ENCODE peak calls at places on chromosomes 3 and 15, in four cellular contexts. V, Z, B and R are unnamed samples. For H3K4me1, the result is how much of the 10 kb centered on the place peaks cover.

GRCh38 chr3:62607287-62608029 is 234.1 kb upstream of the FEZF2 start:
- DNase-seq in V (no peak), B (no peak), Z (peak), R (peak)

GRCh38 chr3:143190101-143190500 is 70.5 kb downstream of the CHST2 start:
- DNase-seq in Z (no peak), B (no peak), V (no peak), R (no peak)

GRCh38 chr3:49357466-49358216 is 512 bp downstream of the GPX1 start:
- DNase-seq in V (no peak), Z (peak), B (peak), R (peak)

GRCh38 chr3:194269610-194270145 is 81.5 kb downstream of the CPN2 start:
- DNase-seq in Z (peak), V (no peak), B (peak), R (peak)

GRCh38 chr3:10093678-10094077 is 14.4 kb downstream of the FANCD2OS start:
- DNase-seq in Z (no peak), V (no peak), B (no peak), R (peak)

GRCh38 chr3:8959683-8960082 is 3.6 kb downstream of the RAD18 start:
- DNase-seq in B (no peak), V (no peak), Z (no peak), R (no peak)

GRCh38 chr3:160417311-160417710 is 17.9 kb downstream of the SMC4 start:
- DNase-seq in B (no peak), V (no peak), Z (no peak), R (no peak)

GRCh38 chr3:11718582-11719405 is 75.1 kb upstream of the VGLL4 start:
- DNase-seq in Z (peak), V (peak), B (peak), R (peak)

GRCh38 chr3:105518806-105519418 is 152.2 kb downstream of the ALCAM start:
- DNase-seq in B (peak), Z (peak), V (peak), R (peak)

GRCh38 chr3:45915518-45916231 is 27.6 kb upstream of the CXCR6 start:
- DNase-seq in V (peak), Z (peak), B (peak), R (peak)

GRCh38 chr3:9893739-9894138 is 3.3 kb downstream of the JAGN1 start:
- DNase-seq in V (no peak), Z (no peak), B (no peak), R (no peak)

GRCh38 chr15:85179700-85180099 is 198.0 kb downstream of the PDE8A start:
- DNase-seq in V (no peak), B (no peak), Z (no peak), R (no peak)

GRCh38 chr15:81012588-81012987 is 11.9 kb downstream of the TLNRD1 start:
- DNase-seq in Z (no peak), B (no peak), V (no peak), R (no peak)

GRCh38 chr3:195579281-195579680 is 4.5 kb downstream of the APOD start:
- DNase-seq in V (no peak), B (no peak), Z (no peak), R (no peak)

GRCh38 chr15:89575656-89576416 is 567 bp downstream of the TICRR start:
- DNase-seq in Z (peak), V (peak), B (peak), R (peak)

GRCh38 chr3:31204026-31204795 is 309.8 kb upstream of the GADL1 start:
- DNase-seq in Z (no peak), B (no peak), V (no peak), R (no peak)

GRCh38 chr3:37907906-37908305 is 46.2 kb downstream of the CTDSPL start:
- DNase-seq in B (no peak), Z (no peak), V (peak), R (no peak)

GRCh38 chr3:143134446-143134845 is 14.9 kb downstream of the CHST2 start:
- DNase-seq in B (no peak), V (no peak), Z (no peak), R (peak)

GRCh38 chr3:125051715-125052581 is 3.8 kb downstream of the HEG1 start:
- DNase-seq in V (no peak), Z (peak), B (peak), R (peak)

GRCh38 chr3:50651875-50652529 is 22.7 kb upstream of the DOCK3 start:
- DNase-seq in B (no peak), Z (peak), V (no peak), R (no peak)

GRCh38 chr3:156483961-156484787 is 70.7 kb downstream of the SSR3 start:
- DNase-seq in B (peak), Z (no peak), V (peak), R (peak)
- H3K4me2 ChIP-seq in B (peak), Z (no peak), V (peak), R (peak)

GRCh38 chr3:13009946-13010315 is 63.3 kb downstream of the IQSEC1 start:
- DNase-seq in V (peak), B (no peak), Z (no peak), R (no peak)

GRCh38 chr3:13007251-13007941 is 65.8 kb downstream of the IQSEC1 start:
- DNase-seq in B (no peak), Z (no peak), V (no peak), R (no peak)

GRCh38 chr3:13006216-13006990 is 66.8 kb downstream of the IQSEC1 start:
- DNase-seq in V (no peak), B (no peak), Z (no peak), R (no peak)

GRCh38 chr3:13009132-13009945 is 63.9 kb downstream of the IQSEC1 start:
- DNase-seq in V (peak), Z (no peak), B (no peak), R (no peak)

DNA sequence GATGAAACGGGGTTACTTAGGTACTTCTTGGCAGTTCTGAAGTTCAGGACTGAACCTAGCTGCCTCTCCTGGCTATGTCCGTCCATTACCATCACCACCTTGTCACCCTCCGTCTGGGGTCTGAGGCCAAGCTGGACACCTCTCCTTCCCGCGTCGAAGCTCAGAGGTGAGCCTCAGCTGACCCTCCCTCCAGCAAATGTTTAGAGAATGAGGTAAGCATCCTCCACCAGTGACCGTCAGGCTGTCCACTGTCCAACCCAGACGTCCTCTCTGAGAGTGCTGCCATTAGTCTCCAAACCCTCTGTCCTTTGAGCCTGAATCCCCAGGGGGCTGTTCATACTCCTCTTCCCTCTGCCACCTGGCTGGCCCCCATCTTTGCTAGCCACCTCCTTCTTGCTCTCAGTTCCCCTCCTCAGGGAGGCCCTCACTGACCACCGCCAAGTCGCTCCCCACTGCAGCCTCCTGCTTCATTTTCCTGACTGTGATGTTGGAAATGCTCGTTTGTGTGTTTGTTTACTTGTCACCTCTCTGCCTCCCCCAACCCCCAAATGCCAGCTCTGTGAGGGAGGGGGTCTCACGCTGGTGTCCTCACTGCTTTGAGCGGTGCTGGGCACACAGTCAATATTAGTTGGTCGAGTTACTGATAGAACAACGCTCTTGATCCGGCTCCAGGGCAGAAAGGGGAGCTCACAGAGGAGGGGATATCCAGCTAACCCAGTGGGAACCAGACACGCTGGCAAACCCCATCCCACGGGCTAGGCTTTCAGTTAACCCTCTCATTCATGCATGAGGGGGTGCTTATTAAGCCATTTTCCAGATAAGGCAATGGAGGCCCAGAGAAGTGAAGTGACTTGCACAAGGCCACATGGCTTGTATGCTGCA is 64.9 kb downstream of the IQSEC1 start:
- DNase-seq in V (no peak), B (no peak), Z (no peak), R (no peak)
- H3K4me1 ChIP-seq in V (half or more), B (under half), Z (under half), R (under half)

GRCh38 chr3:108546692-108547091 is 36.3 kb upstream of the MYH15 start:
- DNase-seq in V (peak), B (no peak), Z (no peak), R (no peak)

GRCh38 chr3:108546249-108546648 is 35.9 kb upstream of the MYH15 start:
- DNase-seq in V (no peak), B (peak), Z (no peak), R (no peak)

GRCh38 chr3:108552267-108553159 is 36.7 kb downstream of the CIP2A start:
- DNase-seq in V (peak), Z (peak), B (peak), R (peak)

GRCh38 chr3:108548304-108548703 is 37.9 kb upstream of the MYH15 start:
- DNase-seq in Z (no peak), V (no peak), B (peak), R (peak)

DNA sequence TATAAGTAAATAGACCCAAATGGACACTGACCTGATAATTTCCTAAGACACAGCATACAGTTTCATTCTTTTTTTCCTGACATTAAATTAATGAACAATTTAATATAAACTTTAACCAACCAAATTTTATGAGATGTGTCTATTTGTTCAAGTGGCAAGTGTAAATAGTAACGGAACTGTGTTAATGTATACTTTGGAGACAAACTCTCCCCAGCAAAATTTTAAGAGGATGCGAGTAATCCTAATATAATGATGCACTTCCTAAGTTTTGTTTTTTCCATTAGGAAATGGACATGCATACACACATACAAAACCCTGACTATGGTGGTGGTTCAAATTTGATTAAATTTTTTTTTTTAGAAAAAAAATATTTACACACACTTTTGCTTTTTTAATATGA is 38.5 kb upstream of the MYH15 start:
- DNase-seq in B (no peak), Z (no peak), V (no peak), R (no peak)
- H3K9ac ChIP-seq in B (no peak), Z (no peak), V (no peak), R (no peak)

GRCh38 chr3:177932750-177933660 is 603.2 kb upstream of the KCNMB2 start:
- DNase-seq in V (no peak), Z (no peak), B (no peak), R (peak)

GRCh38 chr3:177931346-177931745 is 604.9 kb upstream of the KCNMB2 start:
- DNase-seq in Z (no peak), B (no peak), V (no peak), R (peak)

GRCh38 chr3:177929310-177929709 is 606.9 kb upstream of the KCNMB2 start:
- DNase-seq in Z (no peak), B (no peak), V (no peak), R (peak)

GRCh38 chr3:177932346-177932745 is 603.9 kb upstream of the KCNMB2 start:
- DNase-seq in B (no peak), V (no peak), Z (no peak), R (peak)

GRCh38 chr3:177930771-177931170 is 605.5 kb upstream of the KCNMB2 start:
- DNase-seq in B (no peak), Z (no peak), V (no peak), R (peak)
- H3K4me2 ChIP-seq in B (no peak), Z (no peak), V (no peak), R (no peak)

GRCh38 chr15:98692213-98692612 is 43.9 kb downstream of the IGF1R start:
- DNase-seq in V (no peak), Z (no peak), B (no peak), R (no peak)
- H3K4me1 ChIP-seq in V (under half), Z (under half), B (under half), R (under half)